ENCODE peak calls at places on chromosome 2, in four cellular contexts. F is kidney epithelial cell; Z is progenitor cell of endocrine pancreas; O is CD8-positive, alpha-beta T cell. M is an unnamed sample.

GRCh38 chr2:1136071-1136470 is 185.4 kb downstream of the SNTG2 start:
- DNase-seq in F (no peak), Z (no peak), O (no peak), M (no peak)

GRCh38 chr2:172639823-172640222 is 83.9 kb downstream of the PDK1 start:
- DNase-seq in F (peak; percentile 34), Z (no peak), O (no peak), M (no peak)

GRCh38 chr2:219871396-219871795 is 244.0 kb downstream of the SLC4A3 start:
- DNase-seq in F (no peak), Z (no peak), O (no peak), M (no peak)

GRCh38 chr2:122749347-122749850 is 993.9 kb downstream of the TSN start:
- DNase-seq in F (no peak), Z (no peak), O (no peak), M (no peak)

GRCh38 chr2:73063909-73064875 is 7.3 kb downstream of the SFXN5 start:
- DNase-seq in F (peak; percentile 71), Z (no peak), O (no peak), M (no peak)

GRCh38 chr2:136085810-136086209 is 32.1 kb downstream of the CXCR4 start:
- DNase-seq in F (no peak), Z (no peak), O (no peak), M (no peak)

GRCh38 chr2:144648837-144649485 is 129.0 kb upstream of the ZEB2 start:
- DNase-seq in F (no peak), Z (no peak), O (no peak), M (no peak)

GRCh38 chr2:203446071-203446481 is 89.0 kb downstream of the RAPH1 start:
- DNase-seq in F (peak; percentile 26), Z (no peak), O (no peak), M (no peak)

GRCh38 chr2:128536925-128537620 is 218.4 kb upstream of the HS6ST1 start:
- DNase-seq in F (peak; percentile 44), Z (no peak), O (no peak), M (no peak)

GRCh38 chr2:16726147-16726546 is 60.5 kb upstream of the CYRIA start:
- DNase-seq in F (no peak), Z (no peak), O (no peak), M (no peak)

GRCh38 chr2:16725549-16725948 is 59.9 kb upstream of the CYRIA start:
- DNase-seq in F (no peak), Z (no peak), O (no peak), M (no peak)

GRCh38 chr2:16726577-16726976 is 60.9 kb upstream of the CYRIA start:
- DNase-seq in F (no peak), Z (no peak), O (no peak), M (no peak)

GRCh38 chr2:16728742-16729141 is 63.1 kb upstream of the CYRIA start:
- DNase-seq in F (no peak), Z (no peak), O (no peak), M (no peak)

GRCh38 chr2:16727256-16727655 is 61.6 kb upstream of the CYRIA start:
- DNase-seq in F (no peak), Z (no peak), O (no peak), M (no peak)
- TF ChIP-seq CTCF in F (no peak), Z (no peak), O (no peak), M (no peak)

GRCh38 chr2:11560806-11561205 is 27.0 kb downstream of the GREB1 start:
- DNase-seq in F (no peak), Z (no peak), O (no peak), M (no peak)

GRCh38 chr2:11563784-11564666 is 30.2 kb downstream of the GREB1 start:
- DNase-seq in F (no peak), Z (no peak), O (no peak), M (no peak)

GRCh38 chr2:11562476-11562875 is 28.6 kb downstream of the GREB1 start:
- DNase-seq in F (no peak), Z (no peak), O (no peak), M (no peak)

GRCh38 chr2:11559786-11560155 is 25.9 kb downstream of the GREB1 start:
- DNase-seq in F (no peak), Z (no peak), O (no peak), M (no peak)

GRCh38 chr2:11562011-11562410 is 28.2 kb downstream of the GREB1 start:
- DNase-seq in F (no peak), Z (no peak), O (no peak), M (no peak)
- TF ChIP-seq CTCF in F (no peak), Z (no peak), O (no peak), M (no peak)

GRCh38 chr2:24542269-24542872 is 51.3 kb downstream of the NCOA1 start:
- DNase-seq in F (no peak), Z (no peak), O (no peak), M (no peak)

GRCh38 chr2:24546668-24547067 is 55.6 kb downstream of the NCOA1 start:
- DNase-seq in F (no peak), Z (no peak), O (no peak), M (no peak)

GRCh38 chr2:24548058-24548457 is 57.0 kb downstream of the NCOA1 start:
- DNase-seq in F (no peak), Z (no peak), O (no peak), M (no peak)

GRCh38 chr2:24543252-24543651 is 52.2 kb downstream of the NCOA1 start:
- DNase-seq in F (no peak), Z (no peak), O (no peak), M (peak; percentile 19)

DNA sequence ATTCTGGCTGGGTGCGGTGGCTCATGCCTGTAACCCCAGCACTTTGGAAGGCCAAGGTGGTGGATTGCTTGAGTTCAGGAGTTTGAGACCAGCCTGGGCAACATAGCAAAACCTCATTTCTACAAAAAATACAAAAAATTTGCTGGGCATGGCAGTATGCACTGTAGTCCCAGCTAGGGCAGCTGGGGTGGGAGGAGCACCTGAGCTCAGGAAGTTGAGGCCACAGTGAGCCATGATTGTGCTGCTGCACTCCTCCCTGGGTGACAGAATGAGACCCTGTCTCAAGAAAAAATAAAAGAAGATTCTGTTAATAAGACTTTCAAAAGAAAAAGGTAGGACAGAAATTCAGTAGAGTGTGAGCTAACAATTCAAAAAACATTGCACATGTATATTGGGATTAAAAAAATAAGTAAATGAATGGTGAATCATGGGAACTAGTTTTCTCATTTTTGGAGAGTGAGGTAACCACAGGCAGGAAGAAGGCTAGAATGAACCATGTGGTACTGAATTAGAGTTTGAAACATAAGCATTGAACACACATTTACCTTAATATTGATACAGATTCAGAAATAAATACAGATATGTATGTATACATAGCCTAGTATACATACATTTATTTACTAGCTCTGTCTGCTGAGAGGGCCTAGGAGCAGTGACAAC is 53.5 kb downstream of the NCOA1 start:
- DNase-seq in F (no peak), Z (no peak), O (no peak), M (no peak)
- TF ChIP-seq CTCF in F (no peak), Z (no peak), O (no peak), M (no peak)

DNA sequence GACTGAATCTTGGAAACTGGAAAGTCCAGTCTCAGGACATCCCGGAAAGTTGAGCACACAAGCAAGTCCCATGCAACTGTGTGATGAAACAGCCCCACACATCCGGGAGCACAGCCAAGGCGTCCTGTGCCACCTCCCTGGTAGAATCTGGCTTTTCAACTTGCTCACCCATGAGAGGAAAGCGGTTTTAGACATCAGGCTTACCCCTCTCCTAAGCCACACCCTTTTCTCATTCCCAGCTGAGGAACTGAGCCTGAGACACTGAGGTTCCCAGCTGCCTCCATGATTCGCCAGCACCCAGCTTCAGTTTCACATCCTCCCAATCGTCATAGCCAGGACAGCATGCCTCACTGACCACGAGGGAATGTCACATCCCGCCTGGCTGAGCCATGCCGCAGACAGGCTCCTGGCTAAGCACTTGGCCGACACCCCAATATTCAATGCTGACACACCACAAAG is 60.3 kb downstream of the STEAP3 start:
- DNase-seq in F (peak; percentile 45), Z (no peak), O (no peak), M (no peak)
- TF ChIP-seq CTCF in F (no peak), Z (no peak), O (no peak), M (no peak)

GRCh38 chr2:8756230-8756629 is 74.4 kb downstream of the ID2 start:
- DNase-seq in F (no peak), Z (no peak), O (no peak), M (no peak)

GRCh38 chr2:8767324-8767723 is 70.1 kb downstream of the KIDINS220 start:
- DNase-seq in F (no peak), Z (no peak), O (no peak), M (no peak)

GRCh38 chr2:8761529-8762164 is 75.8 kb downstream of the KIDINS220 start:
- DNase-seq in F (no peak), Z (no peak), O (no peak), M (no peak)
- TF ChIP-seq CTCF in F (peak; percentile 54), Z (peak; percentile 68), O (peak; percentile 50), M (peak; percentile 30)